ENCODE peak calls at places on chromosomes 13 and 19, in six cellular contexts. One of them, this sample, is unnamed.

GRCh38 chr13:20340759-20341161 is 108.6 kb upstream of the GJB6 start:
- DNase-seq in H1: no peak
- DNase-seq in K562: no peak
- DNase-seq in GM12878: no peak
- DNase-seq in SK-N-SH: no peak
- DNase-seq in HepG2: no peak
- DNase-seq in this sample: no peak

GRCh38 chr13:23510979-23511735 is 59.1 kb upstream of the TNFRSF19 start:
- DNase-seq in H1: no peak
- DNase-seq in K562: no peak
- DNase-seq in GM12878: peak; percentile 62
- DNase-seq in SK-N-SH: no peak
- DNase-seq in HepG2: peak; percentile 62
- DNase-seq in this sample: peak; percentile 44

GRCh38 chr19:5225486-5226345 is 114.9 kb downstream of the PTPRS start:
- DNase-seq in H1: peak; percentile 85
- DNase-seq in K562: peak; percentile 46
- DNase-seq in GM12878: no peak
- DNase-seq in SK-N-SH: peak; percentile 62
- DNase-seq in HepG2: peak; percentile 18
- DNase-seq in this sample: no peak

GRCh38 chr13:39306639-39307589 is 268.7 kb downstream of the NHLRC3 start:
- DNase-seq in H1: no peak
- DNase-seq in K562: no peak
- DNase-seq in GM12878: peak; percentile 73
- DNase-seq in SK-N-SH: no peak
- DNase-seq in HepG2: no peak
- DNase-seq in this sample: no peak

GRCh38 chr19:33194527-33194883 is 375 bp downstream of the LRP3 start:
- DNase-seq in H1: no peak
- DNase-seq in K562: no peak
- DNase-seq in GM12878: no peak
- DNase-seq in SK-N-SH: no peak
- DNase-seq in HepG2: no peak
- DNase-seq in this sample: no peak

GRCh38 chr13:82165396-82166174 is 1716.7 kb downstream of the SLITRK1 start:
- DNase-seq in H1: no peak
- DNase-seq in K562: no peak
- DNase-seq in GM12878: no peak
- DNase-seq in SK-N-SH: peak; percentile 22
- DNase-seq in HepG2: no peak
- DNase-seq in this sample: no peak

GRCh38 chr19:54449701-54450069 is 686 bp downstream of the LENG8 start:
- DNase-seq in H1: no peak
- DNase-seq in K562: no peak
- DNase-seq in GM12878: no peak
- DNase-seq in SK-N-SH: no peak
- DNase-seq in HepG2: no peak
- DNase-seq in this sample: no peak

GRCh38 chr19:17743874-17744273 is 7.4 kb upstream of the FCHO1 start:
- DNase-seq in H1: no peak
- DNase-seq in K562: no peak
- DNase-seq in GM12878: no peak
- DNase-seq in SK-N-SH: no peak
- DNase-seq in HepG2: no peak
- DNase-seq in this sample: no peak

GRCh38 chr19:18507727-18508440 is 14.0 kb downstream of the ELL start:
- DNase-seq in H1: no peak
- DNase-seq in K562: no peak
- DNase-seq in GM12878: no peak
- DNase-seq in SK-N-SH: no peak
- DNase-seq in HepG2: peak; percentile 82
- DNase-seq in this sample: no peak

GRCh38 chr13:60000081-60000480 is 163.6 kb downstream of the DIAPH3 start:
- DNase-seq in H1: no peak
- DNase-seq in K562: no peak
- DNase-seq in GM12878: no peak
- DNase-seq in SK-N-SH: no peak
- DNase-seq in HepG2: no peak
- DNase-seq in this sample: no peak

GRCh38 chr13:48749144-48749543 is 95.4 kb downstream of the CYSLTR2 start:
- DNase-seq in H1: no peak
- DNase-seq in K562: no peak
- DNase-seq in GM12878: no peak
- DNase-seq in SK-N-SH: no peak
- DNase-seq in HepG2: no peak
- DNase-seq in this sample: no peak

GRCh38 chr13:43551897-43552456 is 234.8 kb downstream of the ENOX1 start:
- DNase-seq in H1: no peak
- DNase-seq in K562: no peak
- DNase-seq in GM12878: no peak
- DNase-seq in SK-N-SH: no peak
- DNase-seq in HepG2: no peak
- DNase-seq in this sample: no peak

GRCh38 chr19:19463348-19464117 is 51.8 kb downstream of the TSSK6 start:
- DNase-seq in H1: no peak
- DNase-seq in K562: no peak
- DNase-seq in GM12878: no peak
- DNase-seq in SK-N-SH: no peak
- DNase-seq in HepG2: no peak
- DNase-seq in this sample: no peak

DNA sequence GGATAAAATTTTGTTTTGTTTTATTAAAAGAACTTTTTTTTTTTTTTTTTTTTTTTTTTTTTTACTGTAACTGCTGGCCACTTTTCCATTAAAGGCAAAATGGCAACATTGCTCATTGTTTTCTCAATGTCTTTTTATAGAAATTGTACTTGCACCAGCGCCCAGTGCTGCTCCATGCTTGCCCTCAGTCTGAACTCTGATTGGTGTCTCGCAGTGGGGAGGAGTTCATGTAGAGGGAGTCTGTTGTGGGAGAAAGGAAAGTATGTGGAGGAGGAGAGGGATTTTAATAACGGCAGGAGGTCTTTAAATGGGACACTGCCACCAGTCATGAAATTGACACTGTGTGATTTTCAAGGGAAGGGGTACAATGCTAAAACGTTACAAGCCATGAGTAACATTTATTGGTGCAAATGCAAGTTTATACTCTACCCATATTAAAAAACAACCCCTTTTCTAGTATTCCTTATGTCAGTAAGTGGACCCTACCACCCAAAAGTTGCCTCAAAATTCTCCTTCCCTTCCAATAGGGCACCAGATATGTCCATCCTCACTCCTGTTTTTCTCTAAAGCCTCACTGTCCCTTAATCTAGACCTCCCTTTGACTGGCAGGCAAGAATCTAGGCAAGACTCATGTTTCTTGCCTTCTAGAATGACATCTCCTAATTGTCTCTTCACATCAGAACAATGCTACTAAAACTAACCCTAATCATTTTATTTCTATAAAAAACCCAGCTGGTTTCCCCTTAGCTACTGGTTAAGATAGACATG is 3.2 kb downstream of the RASL11A start:
- DNase-seq in H1: no peak
- DNase-seq in K562: no peak
- DNase-seq in GM12878: no peak
- DNase-seq in SK-N-SH: no peak
- DNase-seq in HepG2: no peak
- DNase-seq in this sample: no peak
- TF ChIP-seq GABPA in H1: no peak
- TF ChIP-seq GABPA in K562: no peak
- TF ChIP-seq GABPA in GM12878: no peak
- TF ChIP-seq GABPA in SK-N-SH: no peak
- TF ChIP-seq GABPA in HepG2: no peak
- TF ChIP-seq GABPA in this sample: no peak

GRCh38 chr19:15469513-15470297 is 5.4 kb upstream of the RASAL3 start:
- DNase-seq in H1: peak; percentile 60
- DNase-seq in K562: no peak
- DNase-seq in GM12878: no peak
- DNase-seq in SK-N-SH: peak; percentile 25
- DNase-seq in HepG2: no peak
- DNase-seq in this sample: no peak
- TF ChIP-seq GABPA in H1: no peak
- TF ChIP-seq GABPA in K562: no peak
- TF ChIP-seq GABPA in GM12878: no peak
- TF ChIP-seq GABPA in SK-N-SH: no peak
- TF ChIP-seq GABPA in HepG2: no peak
- TF ChIP-seq GABPA in this sample: no peak

GRCh38 chr19:46704379-46705076 is 12.4 kb downstream of the PRKD2 start:
- DNase-seq in H1: peak; percentile 100
- DNase-seq in K562: peak; percentile 83
- DNase-seq in GM12878: no peak
- DNase-seq in SK-N-SH: peak; percentile 83
- DNase-seq in HepG2: peak; percentile 29
- DNase-seq in this sample: peak; percentile 78
- TF ChIP-seq GABPA in H1: peak; percentile 72
- TF ChIP-seq GABPA in K562: no peak
- TF ChIP-seq GABPA in GM12878: no peak
- TF ChIP-seq GABPA in SK-N-SH: no peak
- TF ChIP-seq GABPA in HepG2: no peak
- TF ChIP-seq GABPA in this sample: no peak

DNA sequence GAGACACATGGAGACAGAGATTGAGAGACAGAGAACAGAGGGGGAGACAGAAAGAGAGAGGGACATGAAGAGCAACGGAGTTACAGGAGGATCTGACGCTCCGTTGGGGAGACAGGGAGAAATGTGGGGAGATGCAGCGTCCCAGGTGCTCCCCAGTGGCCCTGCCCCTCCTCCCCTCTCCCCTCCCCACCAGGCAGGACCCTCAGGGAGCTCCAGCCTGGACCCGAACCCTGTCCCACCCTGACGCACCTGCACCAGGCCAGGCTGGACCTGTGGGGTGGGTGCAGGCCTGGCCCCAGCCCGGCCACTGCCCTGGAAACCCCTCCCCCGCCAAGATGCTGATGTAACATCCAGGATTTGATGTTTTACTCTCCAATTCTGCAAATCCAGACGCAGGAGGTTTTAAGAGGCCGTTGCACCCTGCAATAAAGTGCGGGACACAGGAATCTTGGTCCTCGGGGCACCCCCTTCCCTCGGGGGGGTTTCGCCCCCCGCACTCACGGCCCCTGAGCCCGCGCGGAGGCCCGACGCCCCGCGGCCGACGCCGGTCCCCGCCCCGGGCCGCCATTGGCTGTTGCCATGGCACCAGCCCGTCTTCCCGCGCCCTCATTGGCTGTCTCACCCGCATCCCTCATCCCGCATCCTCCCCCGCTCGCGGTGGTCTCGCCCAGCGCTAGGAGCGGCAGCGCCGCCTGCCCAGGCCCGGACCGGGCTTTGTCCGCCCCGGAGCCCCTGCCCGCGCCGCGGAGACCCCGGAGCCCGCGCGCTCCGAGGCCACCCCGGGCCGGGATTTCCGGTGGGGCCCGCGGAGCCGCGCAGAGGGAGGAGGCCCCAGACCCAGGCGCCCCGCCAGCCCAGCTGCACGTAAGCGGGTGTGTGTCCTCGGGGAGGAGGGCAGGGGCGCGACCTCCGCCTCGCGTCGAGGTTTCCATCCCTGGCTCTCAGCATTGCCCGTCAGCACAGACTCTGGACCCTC is at the start of gene APC2:
- DNase-seq in H1: peak; percentile 93
- DNase-seq in K562: peak; percentile 96
- DNase-seq in GM12878: no peak
- DNase-seq in SK-N-SH: peak; percentile 97
- DNase-seq in HepG2: no peak
- DNase-seq in this sample: no peak
- TF ChIP-seq GABPA in H1: no peak
- TF ChIP-seq GABPA in K562: no peak
- TF ChIP-seq GABPA in GM12878: no peak
- TF ChIP-seq GABPA in SK-N-SH: no peak
- TF ChIP-seq GABPA in HepG2: no peak
- TF ChIP-seq GABPA in this sample: no peak

GRCh38 chr13:67623630-67624029 is 393.5 kb upstream of the PCDH9 start:
- DNase-seq in H1: no peak
- DNase-seq in K562: no peak
- DNase-seq in GM12878: no peak
- DNase-seq in SK-N-SH: no peak
- DNase-seq in HepG2: no peak
- DNase-seq in this sample: no peak

GRCh38 chr13:67619346-67619745 is 389.2 kb upstream of the PCDH9 start:
- DNase-seq in H1: no peak
- DNase-seq in K562: no peak
- DNase-seq in GM12878: no peak
- DNase-seq in SK-N-SH: no peak
- DNase-seq in HepG2: no peak
- DNase-seq in this sample: no peak

GRCh38 chr13:67619987-67620386 is 389.9 kb upstream of the PCDH9 start:
- DNase-seq in H1: no peak
- DNase-seq in K562: no peak
- DNase-seq in GM12878: no peak
- DNase-seq in SK-N-SH: no peak
- DNase-seq in HepG2: no peak
- DNase-seq in this sample: no peak

DNA sequence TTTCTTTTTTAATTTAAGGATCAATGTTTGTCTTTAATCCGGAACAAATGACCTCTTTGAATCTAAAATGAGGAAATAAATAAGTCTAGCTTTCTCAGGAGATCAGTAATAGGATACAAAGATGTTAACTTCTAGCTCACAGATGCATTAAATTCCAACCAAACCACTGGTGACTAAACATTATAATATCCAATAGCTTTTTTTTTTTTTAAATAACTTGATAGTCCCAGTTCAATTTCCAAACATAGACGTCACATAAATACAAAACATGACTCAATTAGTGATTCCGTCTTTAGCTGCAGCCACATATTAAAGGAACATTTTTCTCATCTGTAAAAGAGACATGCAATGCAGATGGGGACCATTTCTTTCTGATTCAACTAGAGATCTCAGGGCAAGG is 390.5 kb upstream of the PCDH9 start:
- DNase-seq in H1: no peak
- DNase-seq in K562: no peak
- DNase-seq in GM12878: no peak
- DNase-seq in SK-N-SH: no peak
- DNase-seq in HepG2: no peak
- DNase-seq in this sample: no peak
- TF ChIP-seq GABPA in H1: no peak
- TF ChIP-seq GABPA in K562: no peak
- TF ChIP-seq GABPA in GM12878: no peak
- TF ChIP-seq GABPA in SK-N-SH: no peak
- TF ChIP-seq GABPA in HepG2: no peak
- TF ChIP-seq GABPA in this sample: no peak

GRCh38 chr19:21197589-21198295 is 55.9 kb downstream of the ZNF431 start:
- DNase-seq in H1: no peak
- DNase-seq in K562: no peak
- DNase-seq in GM12878: no peak
- DNase-seq in SK-N-SH: no peak
- DNase-seq in HepG2: no peak
- DNase-seq in this sample: peak; percentile 83

GRCh38 chr19:21202865-21203494 is 61.1 kb downstream of the ZNF431 start:
- DNase-seq in H1: peak; percentile 63
- DNase-seq in K562: peak; percentile 55
- DNase-seq in GM12878: peak; percentile 3
- DNase-seq in SK-N-SH: peak; percentile 49
- DNase-seq in HepG2: no peak
- DNase-seq in this sample: no peak
- TF ChIP-seq GABPA in H1: no peak
- TF ChIP-seq GABPA in K562: no peak
- TF ChIP-seq GABPA in GM12878: no peak
- TF ChIP-seq GABPA in SK-N-SH: no peak
- TF ChIP-seq GABPA in HepG2: no peak
- TF ChIP-seq GABPA in this sample: no peak